ENCODE peak calls at places on chromosomes 7 and 10, in seven cellular contexts. N, P, D, K, C, O and A are unnamed samples.

GRCh38 chr7:37901236-37901827 is 15.3 kb downstream of the SFRP4 start:
- DNase-seq in K (no peak), N (no peak), D (no peak), P (peak; percentile 64), C (no peak), O (no peak), A (no peak)

GRCh38 chr10:77925410-77925794 is 1.2 kb downstream of the DLG5 start:
- DNase-seq in C (no peak), P (peak; percentile 78), O (no peak), K (no peak), N (no peak), D (peak; percentile 46), A (no peak)

GRCh38 chr10:125064681-125065492 is 95.5 kb downstream of the CTBP2 start:
- DNase-seq in N (peak; percentile 34), O (peak; percentile 27), C (peak; percentile 37), K (no peak), P (peak; percentile 75), D (no peak), A (no peak)

GRCh38 chr10:101053516-101053915 is 8.3 kb upstream of the KAZALD1 start:
- DNase-seq in C (no peak), D (peak; percentile 62), P (no peak), K (no peak), N (no peak), O (no peak), A (no peak)

GRCh38 chr7:108016841-108017775 is 14.1 kb upstream of the LAMB1 start:
- DNase-seq in C (no peak), K (no peak), D (peak; percentile 83), P (peak; percentile 64), N (no peak), O (no peak), A (no peak)

GRCh38 chr10:59954296-59954695 is 47.9 kb upstream of the CCDC6 start:
- DNase-seq in C (no peak), D (peak; percentile 6), K (no peak), N (no peak), P (no peak), O (no peak), A (no peak)

GRCh38 chr7:44477063-44477830 is 13.2 kb downstream of the NUDCD3 start:
- DNase-seq in D (peak; percentile 83), P (peak; percentile 91), C (peak; percentile 54), N (peak; percentile 71), K (peak; percentile 37), O (peak; percentile 76), A (peak; percentile 59)

GRCh38 chr10:680146-680545 is 9.3 kb downstream of the DIP2C start:
- DNase-seq in K (no peak), P (no peak), N (peak; percentile 90), C (no peak), O (no peak), D (no peak), A (no peak)

GRCh38 chr7:48180981-48181380 is 9.7 kb downstream of the ABCA13 start:
- DNase-seq in O (no peak), P (no peak), D (peak; percentile 82), K (no peak), C (no peak), N (no peak), A (no peak)